ENCODE peak calls at places on chromosomes 11 and 22, in six cellular contexts. Q, K, V, U, Z and H are unnamed samples.

GRCh38 chr11:114242032-114242431 is 54.2 kb upstream of the NNMT start:
- DNase-seq in Z (no peak), Q (no peak), V (no peak), U (no peak), K (no peak), H (no peak)

GRCh38 chr11:26234451-26234850 is 97.5 kb upstream of the ANO3 start:
- DNase-seq in K (no peak), Q (no peak), V (no peak), U (peak), Z (no peak), H (no peak)

GRCh38 chr11:123483058-123483457 is 53.0 kb downstream of the GRAMD1B start:
- DNase-seq in K (peak), Z (no peak), U (peak), V (no peak), Q (no peak), H (no peak)

GRCh38 chr11:99934008-99934407 is 753.1 kb upstream of the ARHGAP42 start:
- DNase-seq in Q (no peak), U (peak), Z (peak), K (no peak), V (no peak), H (no peak)

GRCh38 chr11:73980001-73980960 is 2.4 kb downstream of the UCP2 start:
- DNase-seq in Q (peak), Z (no peak), U (peak), V (no peak), K (peak), H (peak)

GRCh38 chr22:49670610-49671330 is 156.9 kb downstream of the BRD1 start:
- DNase-seq in Z (no peak), V (no peak), U (no peak), Q (peak), K (no peak), H (peak)

GRCh38 chr22:43531651-43532050 is 119.8 kb downstream of the MPPED1 start:
- DNase-seq in K (no peak), Q (no peak), Z (no peak), U (no peak), V (no peak), H (no peak)

GRCh38 chr22:48301421-48301820 is 1526.3 kb downstream of the BRD1 start:
- DNase-seq in U (no peak), Z (no peak), Q (no peak), V (no peak), K (no peak), H (no peak)

GRCh38 chr11:128625766-128626165 is 38.4 kb upstream of the ETS1 start:
- DNase-seq in Z (no peak), U (no peak), V (no peak), K (no peak), Q (no peak), H (no peak)

GRCh38 chr11:35878736-35879135 is 65.1 kb upstream of the LDLRAD3 start:
- DNase-seq in Z (peak), V (no peak), U (no peak), Q (no peak), K (no peak), H (no peak)

GRCh38 chr11:26571861-26572654 is at the start of gene MUC15:
- DNase-seq in K (no peak), V (no peak), U (peak), Z (no peak), Q (no peak), H (no peak)

GRCh38 chr22:45671051-45671782 is 417 bp upstream of the ATXN10 start:
- DNase-seq in K (no peak), Q (no peak), Z (no peak), V (no peak), U (no peak), H (no peak)

GRCh38 chr11:95098826-95099225 is 9.2 kb downstream of the ENDOD1 start:
- DNase-seq in V (no peak), K (no peak), U (no peak), Q (peak), Z (no peak), H (no peak)

GRCh38 chr22:24043957-24044356 is 32.9 kb downstream of the CABIN1 start:
- DNase-seq in Z (no peak), K (no peak), U (no peak), V (no peak), Q (no peak), H (no peak)

GRCh38 chr22:40401981-40402406 is 31.6 kb downstream of the SGSM3 start:
- DNase-seq in K (peak), Z (no peak), V (no peak), Q (no peak), U (no peak), H (peak)

GRCh38 chr11:6656936-6657335 is 1.3 kb upstream of the DCHS1 start:
- DNase-seq in K (no peak), Q (no peak), Z (no peak), U (no peak), V (no peak), H (no peak)

GRCh38 chr11:11263238-11264030 is 89.6 kb downstream of the CSNK2A3 start:
- DNase-seq in Z (peak), U (peak), V (no peak), Q (no peak), K (no peak), H (no peak)

GRCh38 chr11:1785749-1786261 is 22.1 kb upstream of the CTSD start:
- DNase-seq in U (no peak), K (no peak), V (no peak), Z (no peak), Q (no peak), H (no peak)

GRCh38 chr11:117917591-117917990 is 11.6 kb downstream of the TMPRSS13 start:
- DNase-seq in V (no peak), Z (no peak), Q (peak), K (no peak), U (no peak), H (no peak)

GRCh38 chr11:13923716-13924650 is 38.5 kb upstream of the SPON1 start:
- DNase-seq in V (no peak), K (no peak), Q (no peak), Z (no peak), U (peak), H (no peak)

GRCh38 chr11:126586303-126586627 is 230.8 kb downstream of the ST3GAL4 start:
- DNase-seq in K (no peak), Z (no peak), U (no peak), Q (no peak), V (no peak), H (no peak)

GRCh38 chr11:27497284-27497866 is 9.2 kb downstream of the LIN7C start:
- DNase-seq in Z (peak), K (no peak), Q (no peak), U (peak), V (no peak), H (no peak)

GRCh38 chr11:66267379-66268209 is 845 bp upstream of the RAB1B start:
- DNase-seq in K (peak), Q (peak), Z (peak), V (peak), U (peak), H (peak)

GRCh38 chr11:112616292-112617088 is 344.7 kb upstream of the NCAM1 start:
- DNase-seq in U (no peak), K (no peak), Z (no peak), V (no peak), Q (no peak), H (no peak)